ENCODE peak calls at places on chromosomes 11 and 22, in five cellular contexts. V is neuronal stem cell, D is astrocyte, O is mesenchymal stem cell, X is spleen. Z is an unnamed sample.

GRCh38 chr22:29190051-29190450 is 15.6 kb upstream of the EMID1 start:
- DNase-seq in V (no peak), D (no peak), X (no peak), O (no peak), Z (no peak)

GRCh38 chr22:27844256-27844655 is 42.7 kb upstream of the MN1 start:
- DNase-seq in O (no peak), V (no peak), D (no peak), X (no peak), Z (no peak)

GRCh38 chr11:61963282-61964057 is 4.0 kb downstream of the FTH1 start:
- DNase-seq in O (no peak), V (no peak), D (no peak), X (peak; percentile 65), Z (no peak)

GRCh38 chr11:8839957-8840945 is 70.7 kb upstream of the AKIP1 start:
- DNase-seq in X (peak; percentile 52), D (peak; percentile 66), O (peak; percentile 92), V (peak; percentile 66), Z (no peak)

GRCh38 chr11:38824573-38824972 is 2226.5 kb upstream of the RAG2 start:
- DNase-seq in X (no peak), D (no peak), O (peak; percentile 15), V (no peak), Z (peak; percentile 29)

GRCh38 chr22:24953294-24954113 is 988 bp downstream of the KIAA1671 start:
- DNase-seq in D (no peak), V (no peak), O (peak; percentile 32), X (no peak), Z (no peak)

GRCh38 chr11:126853732-126854131 is 146.8 kb downstream of the KIRREL3 start:
- DNase-seq in V (no peak), O (no peak), D (peak; percentile 59), X (no peak), Z (no peak)

GRCh38 chr11:23988381-23989006 is 508.4 kb upstream of the LUZP2 start:
- DNase-seq in V (no peak), D (peak; percentile 88), X (no peak), O (peak; percentile 24), Z (no peak)

GRCh38 chr22:50739894-50740293 is 1.9 kb downstream of the ACR start:
- DNase-seq in V (no peak), D (no peak), O (no peak), X (peak; percentile 47), Z (no peak)

GRCh38 chr11:6251120-6251733 is 8.4 kb upstream of the CCKBR start:
- DNase-seq in O (peak; percentile 80), V (peak; percentile 68), D (peak; percentile 35), X (peak; percentile 81), Z (peak; percentile 68)

GRCh38 chr11:128359515-128359914 is 227.8 kb downstream of the ETS1 start:
- DNase-seq in O (no peak), D (peak; percentile 41), V (no peak), X (no peak), Z (no peak)

GRCh38 chr22:21025763-21026755 is 6.3 kb downstream of the SLC7A4 start:
- DNase-seq in D (no peak), V (no peak), X (no peak), O (no peak), Z (no peak)

GRCh38 chr11:61811831-61812230 is 5.0 kb downstream of the FADS1 start:
- DNase-seq in X (peak; percentile 22), O (no peak), V (no peak), D (no peak), Z (no peak)

GRCh38 chr11:119093951-119094815 is 7.5 kb downstream of the DPAGT1 start:
- DNase-seq in X (peak; percentile 92), O (peak; percentile 64), V (no peak), D (peak; percentile 26), Z (no peak)

GRCh38 chr11:10108901-10109665 is 184.9 kb downstream of the SBF2 start:
- DNase-seq in O (no peak), V (no peak), D (peak; percentile 5), X (no peak), Z (no peak)

GRCh38 chr11:120527111-120527748 is 15.7 kb downstream of the GRIK4 start:
- DNase-seq in V (no peak), X (peak; percentile 64), D (peak; percentile 49), O (no peak), Z (peak; percentile 74)

GRCh38 chr11:114132427-114132826 is 72.9 kb downstream of the ZBTB16 start:
- DNase-seq in V (no peak), O (no peak), D (no peak), X (no peak), Z (no peak)
- H3K4me1 ChIP-seq in V (peaks cover 52% of the 10 kb centered on the region), O (no peaks in the 10 kb centered on the region), D (no peaks in the 10 kb centered on the region), X (peaks cover 68% of the 10 kb centered on the region), Z (no peaks in the 10 kb centered on the region)

DNA sequence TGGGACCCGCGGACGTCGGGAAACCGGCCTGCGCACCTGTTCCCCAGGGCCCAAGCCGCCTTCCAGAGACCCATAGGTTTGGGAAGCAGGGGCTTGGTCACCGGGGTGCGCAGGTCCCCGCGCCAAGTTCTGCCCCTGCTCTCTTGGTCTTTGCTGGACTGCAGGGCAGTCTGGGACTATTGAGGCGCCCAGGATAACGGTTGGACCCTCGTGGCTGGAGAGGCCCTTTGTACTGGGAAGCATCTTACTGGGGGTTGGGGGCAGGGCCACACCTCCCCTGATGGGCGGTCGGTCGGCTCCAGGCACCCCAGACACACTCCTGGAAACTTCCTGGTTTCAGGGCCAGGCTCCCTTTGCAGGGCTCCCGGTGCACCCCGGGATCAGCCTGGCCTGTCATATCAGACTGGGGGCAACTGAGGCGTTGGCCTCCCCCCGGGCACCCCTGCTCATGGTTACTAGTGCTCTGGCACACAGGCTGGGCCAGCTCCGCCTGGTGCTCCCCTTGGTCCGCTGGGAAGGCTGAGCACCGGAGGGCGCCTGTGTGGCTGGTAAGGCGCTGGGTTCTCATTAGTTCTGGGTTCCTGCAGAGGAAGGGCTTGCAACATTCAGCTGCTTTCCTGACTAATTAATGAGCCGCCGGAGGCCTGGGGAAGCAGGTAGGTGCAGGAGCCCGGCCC is 1250.5 kb downstream of the BRD1 start:
- DNase-seq in V (no peak), D (no peak), X (no peak), O (no peak), Z (no peak)
- H3K4me1 ChIP-seq in V (no peaks in the 10 kb centered on the region), D (peaks cover 6% of the 10 kb centered on the region), X (peaks cover 9% of the 10 kb centered on the region), O (peaks cover 3% of the 10 kb centered on the region), Z (no peaks in the 10 kb centered on the region)

GRCh38 chr11:76794371-76795284 is 11.5 kb downstream of the TSKU start:
- DNase-seq in V (no peak), O (no peak), X (peak; percentile 54), D (no peak), Z (no peak)

GRCh38 chr11:76793834-76794291 is 10.7 kb downstream of the TSKU start:
- DNase-seq in V (no peak), X (peak; percentile 55), D (no peak), O (no peak), Z (no peak)

GRCh38 chr11:76793391-76793811 is 10.2 kb downstream of the TSKU start:
- DNase-seq in X (peak; percentile 23), O (no peak), D (no peak), V (peak; percentile 61), Z (no peak)

GRCh38 chr11:76791861-76792260 is 8.7 kb downstream of the TSKU start:
- DNase-seq in X (peak; percentile 25), O (peak; percentile 52), V (no peak), D (peak; percentile 73), Z (no peak)

DNA sequence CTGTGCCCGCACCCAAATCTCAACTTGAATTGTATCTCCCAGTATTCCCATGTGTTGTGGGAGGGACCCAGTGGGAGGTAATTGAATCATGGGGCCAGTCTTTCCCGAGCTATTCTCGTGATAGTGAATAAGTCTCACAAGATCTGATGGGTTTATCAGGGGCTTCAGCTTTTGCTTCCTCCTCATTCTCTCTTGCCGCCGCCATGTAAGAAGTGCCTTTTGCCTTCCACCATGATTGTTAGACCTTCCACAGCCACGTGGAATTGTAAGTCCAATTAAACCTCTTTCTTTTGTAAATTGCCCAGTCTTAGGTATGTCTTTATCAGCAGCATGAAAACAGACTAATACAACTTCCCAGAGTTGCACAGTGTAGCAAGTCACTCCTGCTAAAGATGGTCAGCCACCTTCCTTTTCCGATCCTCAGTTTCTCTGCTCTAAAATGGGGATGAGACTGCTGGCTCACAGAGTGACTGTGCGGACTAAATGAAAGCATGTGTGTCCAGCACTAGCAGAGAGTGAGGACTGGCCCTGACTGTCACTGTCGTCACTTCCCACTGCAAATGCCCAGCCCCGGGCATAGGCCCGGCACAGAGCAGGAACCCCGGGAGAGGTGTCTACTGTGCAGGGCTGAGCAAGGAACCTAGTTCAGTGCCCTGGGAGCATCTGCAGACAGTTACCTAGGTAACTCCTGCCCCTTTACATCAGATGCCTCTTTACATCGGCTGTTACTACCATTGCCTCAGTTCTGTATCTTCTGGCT is 9.5 kb downstream of the TSKU start:
- DNase-seq in X (peak; percentile 63), O (no peak), D (no peak), V (no peak), Z (no peak)
- H3K4me1 ChIP-seq in X (peaks cover 11% of the 10 kb centered on the region), O (peaks cover 50% of the 10 kb centered on the region), D (peaks cover 24% of the 10 kb centered on the region), V (peaks cover 4% of the 10 kb centered on the region), Z (peaks cover 6% of the 10 kb centered on the region)

GRCh38 chr11:57340228-57340627 is 2.1 kb downstream of the P2RX3 start:
- DNase-seq in O (peak; percentile 46), X (peak; percentile 59), D (no peak), V (no peak), Z (no peak)
- H3K4me1 ChIP-seq in O (peaks cover 3% of the 10 kb centered on the region), X (peaks cover 8% of the 10 kb centered on the region), D (peaks cover 6% of the 10 kb centered on the region), V (peaks cover 32% of the 10 kb centered on the region), Z (no peaks in the 10 kb centered on the region)